ENCODE peak calls at places on chromosomes 6 and 20, in six cellular contexts. H is foreskin keratinocyte, P is colonic mucosa, D is cardiac muscle cell, Z is astrocyte of the spinal cord, G is mammary epithelial cell. F is an unnamed sample.

GRCh38 chr6:52543729-52544324 is 33.0 kb downstream of the TRAM2 start:
- DNase-seq in H (no peak), P (no peak), D (no peak), Z (no peak), G (no peak), F (no peak)

GRCh38 chr6:5723905-5724691 is 282.6 kb downstream of the NRN1 start:
- DNase-seq in H (no peak), P (peak; percentile 22), D (no peak), Z (no peak), G (no peak), F (no peak)

GRCh38 chr6:65350525-65350924 is 356.5 kb downstream of the EYS start:
- DNase-seq in H (no peak), P (no peak), D (no peak), Z (no peak), G (no peak), F (no peak)

GRCh38 chr6:156423829-156424228 is 353.3 kb upstream of the ARID1B start:
- DNase-seq in H (no peak), P (no peak), D (no peak), Z (no peak), G (no peak), F (no peak)

GRCh38 chr6:83711958-83712357 is 3.1 kb upstream of the SNAP91 start:
- DNase-seq in H (no peak), P (no peak), D (no peak), Z (no peak), G (no peak), F (no peak)

GRCh38 chr20:40175296-40175695 is 513.7 kb downstream of the MAFB start:
- DNase-seq in H (no peak), P (no peak), D (no peak), Z (no peak), G (no peak), F (no peak)

GRCh38 chr6:11637266-11637665 is 99.7 kb downstream of the TMEM170B start:
- DNase-seq in H (no peak), P (no peak), D (no peak), Z (no peak), G (no peak), F (no peak)

GRCh38 chr20:51732454-51732791 is 35.8 kb downstream of the ATP9A start:
- DNase-seq in H (no peak), P (no peak), D (no peak), Z (peak; percentile 68), G (no peak), F (no peak)

GRCh38 chr6:15464211-15464725 is 198.6 kb downstream of the DTNBP1 start:
- DNase-seq in H (no peak), P (peak; percentile 66), D (peak; percentile 22), Z (no peak), G (no peak), F (peak; percentile 57)

GRCh38 chr20:22861231-22861980 is 173.7 kb upstream of the SSTR4 start:
- DNase-seq in H (peak; percentile 11), P (no peak), D (no peak), Z (no peak), G (no peak), F (no peak)

GRCh38 chr6:104908031-104908430 is 48.3 kb upstream of the HACE1 start:
- DNase-seq in H (peak; percentile 55), P (no peak), D (no peak), Z (no peak), G (peak; percentile 56), F (peak; percentile 24)

GRCh38 chr6:89255417-89255816 is 38.3 kb upstream of the GABRR1 start:
- DNase-seq in H (no peak), P (no peak), D (no peak), Z (no peak), G (no peak), F (no peak)

GRCh38 chr6:21949211-21949801 is 347.5 kb downstream of the PRL start:
- DNase-seq in H (no peak), P (no peak), D (no peak), Z (no peak), G (no peak), F (no peak)

GRCh38 chr6:166348305-166348949 is 6.1 kb upstream of the SFT2D1 start:
- DNase-seq in H (no peak), P (no peak), D (no peak), Z (no peak), G (no peak), F (no peak)

GRCh38 chr6:7900621-7901020 is 10.0 kb downstream of the TXNDC5 start:
- DNase-seq in H (no peak), P (no peak), D (no peak), Z (no peak), G (no peak), F (no peak)

GRCh38 chr20:62651285-62652021 is 9.2 kb downstream of the SLCO4A1 start:
- DNase-seq in H (no peak), P (peak; percentile 68), D (peak; percentile 54), Z (no peak), G (no peak), F (peak; percentile 33)

GRCh38 chr6:147053311-147053921 is 150.8 kb upstream of the STXBP5 start:
- DNase-seq in H (no peak), P (no peak), D (no peak), Z (no peak), G (peak; percentile 9), F (no peak)

GRCh38 chr20:23161968-23162696 is 76.0 kb upstream of the CD93 start:
- DNase-seq in H (peak; percentile 87), P (peak; percentile 90), D (peak; percentile 34), Z (peak; percentile 72), G (no peak), F (peak; percentile 100)

GRCh38 chr6:126063512-126064146 is 77.3 kb downstream of the TRMT11 start:
- DNase-seq in H (no peak), P (no peak), D (no peak), Z (peak; percentile 65), G (no peak), F (no peak)

GRCh38 chr6:14652536-14652935 is 535.0 kb downstream of the CD83 start:
- DNase-seq in H (peak; percentile 30), P (no peak), D (no peak), Z (no peak), G (peak; percentile 61), F (no peak)

GRCh38 chr6:37171141-37171969 is 1.4 kb downstream of the PIM1 start:
- DNase-seq in H (peak; percentile 16), P (peak; percentile 67), D (peak; percentile 56), Z (peak; percentile 71), G (peak; percentile 47), F (peak; percentile 49)

GRCh38 chr6:161204866-161205557 is 68.8 kb downstream of the AGPAT4 start:
- DNase-seq in H (no peak), P (no peak), D (no peak), Z (peak; percentile 18), G (no peak), F (no peak)

GRCh38 chr20:59184880-59185447 is 21.3 kb downstream of the ZNF831 start:
- DNase-seq in H (no peak), P (peak; percentile 12), D (no peak), Z (no peak), G (no peak), F (peak; percentile 46)

GRCh38 chr20:63946986-63947637 is 9.1 kb downstream of the UCKL1 start:
- DNase-seq in H (no peak), P (no peak), D (no peak), Z (no peak), G (no peak), F (no peak)

GRCh38 chr6:28982476-28983266 is 22.4 kb downstream of the ZNF311 start:
- DNase-seq in H (peak; percentile 47), P (no peak), D (peak; percentile 73), Z (peak; percentile 79), G (peak; percentile 65), F (peak; percentile 80)

GRCh38 chr6:109793793-109794192 is 102.7 kb downstream of the FIG4 start:
- DNase-seq in H (peak; percentile 77), P (peak; percentile 50), D (peak; percentile 10), Z (peak; percentile 93), G (peak; percentile 91), F (peak; percentile 91)

GRCh38 chr6:13395272-13396237 is 67.2 kb upstream of the TBC1D7 start:
- DNase-seq in H (peak; percentile 27), P (peak; percentile 92), D (peak; percentile 73), Z (peak; percentile 69), G (no peak), F (peak; percentile 75)

GRCh38 chr6:85468326-85468725 is 18.4 kb downstream of the NT5E start:
- DNase-seq in H (no peak), P (no peak), D (no peak), Z (no peak), G (peak; percentile 54), F (no peak)

GRCh38 chr20:44896583-44896982 is 11.1 kb downstream of the YWHAB start:
- DNase-seq in H (no peak), P (no peak), D (no peak), Z (no peak), G (no peak), F (peak; percentile 38)

GRCh38 chr20:61756446-61756845 is 309.2 kb downstream of the TAF4 start:
- DNase-seq in H (no peak), P (no peak), D (no peak), Z (no peak), G (no peak), F (no peak)

GRCh38 chr6:127878115-127878514 is 22.7 kb downstream of the THEMIS start:
- DNase-seq in H (no peak), P (no peak), D (no peak), Z (no peak), G (no peak), F (no peak)

DNA sequence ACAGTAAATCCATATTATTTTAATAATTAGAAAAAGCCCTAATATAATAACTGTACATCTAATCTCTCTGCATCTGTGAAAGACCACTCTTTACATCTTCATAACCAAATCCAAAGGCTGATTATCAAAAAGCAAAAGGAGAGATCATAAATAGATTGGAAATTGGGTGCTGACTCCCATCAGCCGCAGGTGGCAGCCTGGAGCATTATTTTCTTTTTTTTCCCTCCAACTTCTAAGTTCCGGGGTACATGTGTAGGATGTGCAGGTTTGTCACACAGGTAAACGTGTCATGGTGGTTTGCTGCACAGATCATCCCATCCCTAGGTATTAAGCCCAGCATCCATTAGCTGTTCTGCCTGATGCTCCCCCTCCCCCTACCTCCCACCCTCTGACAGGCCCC is 30.5 kb downstream of the LRP11 start:
- DNase-seq in H (no peak), P (no peak), D (no peak), Z (no peak), G (no peak), F (no peak)
- TF ChIP-seq CTCF in H (no peak), P (no peak), D (no peak), Z (no peak), G (no peak), F (no peak)

DNA sequence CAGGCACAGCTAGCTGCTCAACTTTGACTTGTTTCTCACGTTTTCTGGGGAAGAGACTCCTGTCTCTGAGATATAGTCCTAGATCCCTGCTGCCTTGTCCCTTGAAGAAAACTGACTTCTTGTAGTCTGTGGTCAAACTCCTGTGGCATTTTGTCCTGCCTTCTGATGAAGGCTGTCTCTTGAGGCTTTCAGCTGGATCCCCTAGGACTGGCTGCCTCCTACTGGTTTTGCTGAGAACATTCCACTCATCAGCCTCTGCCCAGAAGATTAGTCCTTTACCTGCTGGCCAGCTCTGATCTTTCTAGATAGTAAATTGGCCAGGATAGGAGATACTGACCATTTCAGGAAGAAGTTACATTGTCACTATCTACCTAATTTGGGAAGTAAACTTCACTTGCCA is 71.9 kb upstream of the CNR1 start:
- DNase-seq in H (no peak), P (peak; percentile 20), D (peak; percentile 45), Z (no peak), G (peak; percentile 8), F (peak; percentile 30)
- TF ChIP-seq CTCF in H (peak; percentile 38), P (peak; percentile 29), D (no peak), Z (peak; percentile 4), G (peak; percentile 36), F (no peak)

GRCh38 chr20:54103762-54104600 is 33.6 kb upstream of the BCAS1 start:
- DNase-seq in H (no peak), P (no peak), D (no peak), Z (no peak), G (no peak), F (no peak)
- TF ChIP-seq CTCF in H (no peak), P (no peak), D (no peak), Z (no peak), G (no peak), F (no peak)

GRCh38 chr6:54621285-54621684 is 225.3 kb upstream of the FAM83B start:
- DNase-seq in H (peak; percentile 12), P (no peak), D (peak; percentile 16), Z (no peak), G (no peak), F (no peak)
- TF ChIP-seq CTCF in H (peak; percentile 82), P (no peak), D (no peak), Z (peak; percentile 48), G (peak; percentile 82), F (no peak)